ENCODE peak calls at places on chromosomes 11 and 22, in nine cellular contexts. N is neuronal stem cell; D is Calu3; W is non-pigmented ciliary epithelial cell; P is naive thymus-derived CD8-positive, alpha-beta T cell; T is fibroblast of pulmonary artery; C is NCI-H2107; H is effector memory CD8-positive, alpha-beta T cell; Y is activated T-cell treated with anti-CD3 and anti-CD28 coated beads, Interleukin-2, amount 50 U/mL, for 24 hours. F is an unnamed sample.
A peak's percentile ranks its signal among the peaks of the same experiment; 100 is the strongest.

GRCh38 chr11:9859491-9860305 is 195.8 kb downstream of the SWAP70 start:
- DNase-seq in Y (no peak), H (no peak), P (no peak), C (no peak), N (no peak), D (no peak), T (peak; percentile 29), W (peak; percentile 73), F (peak; percentile 79)

GRCh38 chr11:45665206-45665932 is at the start of gene CHST1:
- DNase-seq in H (no peak), P (no peak), Y (peak; percentile 45), N (no peak), T (peak; percentile 32), W (no peak), D (peak; percentile 50), C (no peak), F (peak; percentile 2)

GRCh38 chr11:34749666-34750659 is 129.1 kb downstream of the EHF start:
- DNase-seq in N (no peak), C (no peak), P (no peak), Y (no peak), T (peak; percentile 97), D (peak; percentile 38), H (no peak), W (peak; percentile 73), F (peak; percentile 80)

GRCh38 chr11:32366671-32367070 is 68.7 kb downstream of the WT1 start:
- DNase-seq in P (no peak), N (no peak), W (peak; percentile 19), C (no peak), Y (no peak), T (peak; percentile 66), H (no peak), D (no peak), F (peak; percentile 69)

GRCh38 chr11:1931326-1931725 is 11.8 kb downstream of the TNNT3 start:
- DNase-seq in Y (no peak), W (no peak), D (no peak), P (no peak), T (peak; percentile 45), N (no peak), C (no peak), H (no peak), F (no peak)

GRCh38 chr11:61904539-61905048 is 12.8 kb downstream of the RAB3IL1 start:
- DNase-seq in D (peak; percentile 71), W (no peak), P (no peak), N (no peak), T (no peak), Y (no peak), H (no peak), C (no peak), F (no peak)

GRCh38 chr11:130097285-130097684 is 27.6 kb downstream of the APLP2 start:
- DNase-seq in H (no peak), W (no peak), T (no peak), Y (no peak), C (no peak), N (no peak), D (no peak), P (no peak), F (no peak)

GRCh38 chr11:115711021-115711420 is 206.8 kb upstream of the CADM1 start:
- DNase-seq in H (no peak), T (no peak), D (no peak), P (no peak), W (no peak), N (no peak), Y (no peak), C (no peak), F (no peak)

GRCh38 chr22:24819941-24820461 is 14.0 kb downstream of the SGSM1 start:
- DNase-seq in D (peak; percentile 47), C (no peak), H (no peak), T (peak; percentile 42), W (no peak), N (no peak), Y (no peak), P (no peak), F (no peak)

GRCh38 chr11:6572215-6572614 is 31.2 kb downstream of the RRP8 start:
- DNase-seq in T (peak; percentile 80), N (no peak), H (no peak), C (no peak), P (no peak), Y (no peak), W (peak; percentile 44), D (no peak), F (peak; percentile 91)

GRCh38 chr11:30025396-30026139 is 8.7 kb upstream of the KCNA4 start:
- DNase-seq in C (no peak), W (no peak), D (no peak), T (no peak), P (no peak), H (no peak), Y (no peak), N (no peak), F (no peak)

GRCh38 chr22:39634530-39635399 is 64.2 kb downstream of the CACNA1I start:
- DNase-seq in T (peak; percentile 88), N (no peak), P (no peak), D (peak; percentile 90), Y (no peak), W (peak; percentile 67), H (no peak), C (no peak), F (peak; percentile 83)

GRCh38 chr22:47090591-47091240 is 328.3 kb downstream of the TBC1D22A start:
- DNase-seq in Y (no peak), P (peak; percentile 74), N (peak; percentile 14), H (peak; percentile 13), D (no peak), W (no peak), T (peak; percentile 48), C (no peak), F (peak; percentile 35)

GRCh38 chr22:37019309-37020191 is at the start of the genes MPST and TST:
- DNase-seq in C (no peak), P (no peak), Y (peak; percentile 67), T (peak; percentile 62), H (peak; percentile 23), W (no peak), N (peak; percentile 75), D (peak; percentile 75), F (peak; percentile 45)

GRCh38 chr22:17787159-17788022 is 13.1 kb upstream of the BID start:
- DNase-seq in N (no peak), W (no peak), H (no peak), T (no peak), C (no peak), D (no peak), Y (no peak), P (no peak), F (no peak)

GRCh38 chr11:61080526-61080925 is 21.8 kb upstream of the CD5 start:
- DNase-seq in W (no peak), T (no peak), D (no peak), N (no peak), H (no peak), P (peak; percentile 51), Y (peak; percentile 54), C (no peak), F (no peak)

GRCh38 chr11:66047541-66048365 is 1.2 kb downstream of the GAL3ST3 start:
- DNase-seq in D (no peak), W (no peak), P (no peak), Y (no peak), T (no peak), H (no peak), N (no peak), C (no peak), F (peak; percentile 23)

GRCh38 chr11:60130496-60130895 is 42.0 kb downstream of the MS4A2 start:
- DNase-seq in W (no peak), C (no peak), T (peak; percentile 3), P (no peak), Y (no peak), H (no peak), N (peak; percentile 39), D (peak; percentile 59), F (no peak)

GRCh38 chr22:48885271-48885918 is 942.3 kb downstream of the BRD1 start:
- DNase-seq in D (no peak), P (peak; percentile 10), W (no peak), C (no peak), T (no peak), Y (no peak), N (no peak), H (no peak), F (no peak)

F was measured in astrocyte.